ENCODE peak calls at places on chromosome 17, in five cellular contexts. One of them, this sample, is unnamed.
A peak's percentile ranks its signal among the peaks of the same experiment; 100 is the strongest.

GRCh38 chr17:27701963-27702362 is 71.0 kb downstream of the LGALS9 start:
- DNase-seq in MCF 10A: no peak
- DNase-seq in HAP-1: no peak
- DNase-seq in kidney glomerular epithelial cell: no peak
- DNase-seq in activated naive CD8-positive, alpha-beta T cell treated with anti-CD3 and anti-CD28 coated beads for 36 hours: no peak
- DNase-seq in this sample: no peak

GRCh38 chr17:76714822-76715461 is 4.2 kb upstream of the MXRA7 start:
- DNase-seq in activated naive CD8-positive, alpha-beta T cell treated with anti-CD3 and anti-CD28 coated beads for 36 hours: peak; percentile 71
- DNase-seq in HAP-1: peak; percentile 87
- DNase-seq in kidney glomerular epithelial cell: peak; percentile 9
- DNase-seq in MCF 10A: peak; percentile 67
- DNase-seq in this sample: peak; percentile 64

GRCh38 chr17:59763861-59764260 is 56.4 kb downstream of the VMP1 start:
- DNase-seq in HAP-1: no peak
- DNase-seq in MCF 10A: no peak
- DNase-seq in activated naive CD8-positive, alpha-beta T cell treated with anti-CD3 and anti-CD28 coated beads for 36 hours: no peak
- DNase-seq in kidney glomerular epithelial cell: peak; percentile 53
- DNase-seq in this sample: peak; percentile 75

GRCh38 chr17:29592850-29593545 is at the start of gene ANKRD13B:
- DNase-seq in kidney glomerular epithelial cell: no peak
- DNase-seq in MCF 10A: peak; percentile 28
- DNase-seq in activated naive CD8-positive, alpha-beta T cell treated with anti-CD3 and anti-CD28 coated beads for 36 hours: peak; percentile 60
- DNase-seq in HAP-1: peak; percentile 75
- DNase-seq in this sample: peak; percentile 45

GRCh38 chr17:385195-385835 is 32.7 kb upstream of the RPH3AL start:
- DNase-seq in kidney glomerular epithelial cell: no peak
- DNase-seq in HAP-1: peak; percentile 64
- DNase-seq in activated naive CD8-positive, alpha-beta T cell treated with anti-CD3 and anti-CD28 coated beads for 36 hours: peak; percentile 24
- DNase-seq in MCF 10A: peak; percentile 25
- DNase-seq in this sample: peak; percentile 28

GRCh38 chr17:835263-835662 is 53.1 kb downstream of the MRM3 start:
- DNase-seq in kidney glomerular epithelial cell: peak; percentile 97
- DNase-seq in HAP-1: no peak
- DNase-seq in MCF 10A: no peak
- DNase-seq in activated naive CD8-positive, alpha-beta T cell treated with anti-CD3 and anti-CD28 coated beads for 36 hours: no peak
- DNase-seq in this sample: peak; percentile 35

GRCh38 chr17:51479303-51479702 is 219.0 kb downstream of the UTP18 start:
- DNase-seq in kidney glomerular epithelial cell: no peak
- DNase-seq in MCF 10A: no peak
- DNase-seq in activated naive CD8-positive, alpha-beta T cell treated with anti-CD3 and anti-CD28 coated beads for 36 hours: no peak
- DNase-seq in HAP-1: no peak
- DNase-seq in this sample: no peak

GRCh38 chr17:33688771-33689170 is 395.7 kb upstream of the ASIC2 start:
- DNase-seq in activated naive CD8-positive, alpha-beta T cell treated with anti-CD3 and anti-CD28 coated beads for 36 hours: no peak
- DNase-seq in kidney glomerular epithelial cell: no peak
- DNase-seq in MCF 10A: no peak
- DNase-seq in HAP-1: no peak
- DNase-seq in this sample: no peak

GRCh38 chr17:80031691-80032480 is 3.8 kb downstream of the TBC1D16 start:
- DNase-seq in activated naive CD8-positive, alpha-beta T cell treated with anti-CD3 and anti-CD28 coated beads for 36 hours: no peak
- DNase-seq in HAP-1: no peak
- DNase-seq in MCF 10A: no peak
- DNase-seq in kidney glomerular epithelial cell: no peak
- DNase-seq in this sample: no peak

GRCh38 chr17:75634754-75635609 is 1.7 kb downstream of the SMIM5 start:
- DNase-seq in MCF 10A: no peak
- DNase-seq in activated naive CD8-positive, alpha-beta T cell treated with anti-CD3 and anti-CD28 coated beads for 36 hours: no peak
- DNase-seq in kidney glomerular epithelial cell: no peak
- DNase-seq in HAP-1: no peak
- DNase-seq in this sample: no peak

GRCh38 chr17:63489291-63489690 is 12.4 kb downstream of the ACE start:
- DNase-seq in HAP-1: no peak
- DNase-seq in kidney glomerular epithelial cell: no peak
- DNase-seq in activated naive CD8-positive, alpha-beta T cell treated with anti-CD3 and anti-CD28 coated beads for 36 hours: no peak
- DNase-seq in MCF 10A: no peak
- DNase-seq in this sample: no peak

GRCh38 chr17:38435795-38436194 is 7.5 kb downstream of the ARHGAP23 start:
- DNase-seq in activated naive CD8-positive, alpha-beta T cell treated with anti-CD3 and anti-CD28 coated beads for 36 hours: no peak
- DNase-seq in MCF 10A: no peak
- DNase-seq in HAP-1: no peak
- DNase-seq in kidney glomerular epithelial cell: no peak
- DNase-seq in this sample: no peak

GRCh38 chr17:30415491-30415890 is 36.8 kb downstream of the CPD start:
- DNase-seq in HAP-1: no peak
- DNase-seq in activated naive CD8-positive, alpha-beta T cell treated with anti-CD3 and anti-CD28 coated beads for 36 hours: no peak
- DNase-seq in kidney glomerular epithelial cell: no peak
- DNase-seq in MCF 10A: no peak
- DNase-seq in this sample: no peak

GRCh38 chr17:78131172-78132085 is 858 bp downstream of the TMC8 start:
- DNase-seq in MCF 10A: no peak
- DNase-seq in HAP-1: no peak
- DNase-seq in activated naive CD8-positive, alpha-beta T cell treated with anti-CD3 and anti-CD28 coated beads for 36 hours: peak; percentile 70
- DNase-seq in kidney glomerular epithelial cell: no peak
- DNase-seq in this sample: no peak

GRCh38 chr17:68289936-68290267 is 1.0 kb downstream of the SLC16A6 start:
- DNase-seq in HAP-1: no peak
- DNase-seq in MCF 10A: no peak
- DNase-seq in kidney glomerular epithelial cell: no peak
- DNase-seq in activated naive CD8-positive, alpha-beta T cell treated with anti-CD3 and anti-CD28 coated beads for 36 hours: no peak
- DNase-seq in this sample: no peak

GRCh38 chr17:18172528-18173278 is 10.9 kb upstream of the ALKBH5 start:
- DNase-seq in MCF 10A: no peak
- DNase-seq in HAP-1: no peak
- DNase-seq in activated naive CD8-positive, alpha-beta T cell treated with anti-CD3 and anti-CD28 coated beads for 36 hours: no peak
- DNase-seq in kidney glomerular epithelial cell: no peak
- DNase-seq in this sample: no peak